ENCODE peak calls at places on chromosomes 4 and X, in four cellular contexts. P is A549, S is pancreas, M is MM.1S. N is an unnamed sample.

GRCh38 chr4:152045781-152046571 is 285.2 kb upstream of the GATB start:
- DNase-seq in S (peak), P (peak), M (no peak), N (no peak)

GRCh38 chr4:165563851-165564250 is 185.0 kb downstream of the CPE start:
- DNase-seq in M (no peak), P (no peak), S (no peak), N (no peak)

GRCh38 chr4:21543514-21543913 is 405.1 kb downstream of the KCNIP4 start:
- DNase-seq in P (no peak), M (no peak), S (no peak), N (no peak)

GRCh38 chrX:109793191-109793590 is 60.1 kb upstream of the ACSL4 start:
- DNase-seq in P (no peak), M (no peak), S (no peak), N (no peak)

GRCh38 chr4:66169341-66169740 is 499.1 kb upstream of the EPHA5 start:
- DNase-seq in M (no peak), P (no peak), S (no peak), N (no peak)

GRCh38 chr4:72063726-72064125 is 31.9 kb downstream of the NPFFR2 start:
- DNase-seq in M (no peak), S (no peak), P (no peak), N (no peak)

GRCh38 chrX:16552546-16552945 is 97.4 kb upstream of the S100G start:
- DNase-seq in M (no peak), P (no peak), S (no peak), N (no peak)

GRCh38 chr4:24535399-24535798 is 49.0 kb downstream of the DHX15 start:
- DNase-seq in S (no peak), M (no peak), P (no peak), N (no peak)

GRCh38 chrX:68834371-68835103 is 5.7 kb downstream of the EFNB1 start:
- DNase-seq in S (no peak), M (no peak), P (no peak), N (peak)

GRCh38 chr4:28686618-28687017 is 1826.0 kb downstream of the STIM2 start:
- DNase-seq in P (peak), S (peak), M (peak), N (no peak)
- TF ChIP-seq CTCF in P (peak), S (peak), M (peak), N (no peak)

DNA sequence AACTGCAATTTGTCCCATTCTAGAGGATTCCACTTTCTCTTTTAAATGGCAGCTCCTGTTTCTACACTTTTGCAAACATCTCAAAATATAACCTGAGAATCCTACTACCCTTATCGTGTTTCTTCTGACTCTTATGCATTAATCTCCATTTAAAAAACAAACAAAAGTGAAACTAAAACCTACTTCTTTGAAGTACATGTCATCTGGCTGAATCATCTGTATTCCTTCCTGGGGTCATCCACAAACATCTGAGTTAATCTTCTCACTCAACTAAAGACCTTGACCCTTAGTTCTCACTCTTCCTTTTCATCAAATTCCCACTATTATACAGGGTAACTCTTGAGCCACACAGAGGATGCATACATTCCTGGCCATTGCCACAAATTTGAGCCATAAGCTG is 584.8 kb downstream of the PPARGC1A start:
- DNase-seq in M (peak), P (no peak), S (no peak), N (no peak)
- H3K27ac ChIP-seq in M (no peak), P (no peak), S (no peak), N (no peak)

GRCh38 chr4:80069837-80070788 is 2.9 kb downstream of the ANTXR2 start:
- DNase-seq in S (no peak), M (no peak), P (no peak), N (no peak)
- H3K4me3 ChIP-seq in S (no peak), M (no peak), P (no peak), N (no peak)

DNA sequence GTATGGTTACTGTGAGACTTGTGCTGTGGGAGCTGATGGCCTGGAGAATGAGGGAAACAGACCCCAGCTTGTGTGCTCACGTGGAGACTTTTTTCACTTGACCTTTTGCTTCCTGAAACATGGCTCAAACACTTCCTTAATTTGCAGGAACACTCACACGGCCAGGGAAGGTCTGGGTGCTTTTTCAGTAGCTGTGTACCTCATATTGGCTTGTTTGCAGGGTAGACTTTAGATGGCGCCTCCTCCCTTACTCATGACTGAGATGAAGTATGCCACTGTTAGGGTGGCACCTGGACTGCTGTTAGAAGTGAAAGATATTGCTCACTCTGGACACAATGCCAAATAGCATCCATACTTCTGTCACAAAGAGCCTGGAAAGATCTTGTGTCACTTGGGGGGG is 75.7 kb upstream of the WDR1 start:
- DNase-seq in M (no peak), P (no peak), S (no peak), N (no peak)
- TF ChIP-seq CTCF in M (no peak), P (no peak), S (no peak), N (no peak)

GRCh38 chr4:141215030-141215429 is 5.7 kb upstream of the ZNF330 start:
- DNase-seq in M (no peak), P (no peak), S (no peak), N (no peak)
- H3K27ac ChIP-seq in M (no peak), P (no peak), S (no peak), N (no peak)

DNA sequence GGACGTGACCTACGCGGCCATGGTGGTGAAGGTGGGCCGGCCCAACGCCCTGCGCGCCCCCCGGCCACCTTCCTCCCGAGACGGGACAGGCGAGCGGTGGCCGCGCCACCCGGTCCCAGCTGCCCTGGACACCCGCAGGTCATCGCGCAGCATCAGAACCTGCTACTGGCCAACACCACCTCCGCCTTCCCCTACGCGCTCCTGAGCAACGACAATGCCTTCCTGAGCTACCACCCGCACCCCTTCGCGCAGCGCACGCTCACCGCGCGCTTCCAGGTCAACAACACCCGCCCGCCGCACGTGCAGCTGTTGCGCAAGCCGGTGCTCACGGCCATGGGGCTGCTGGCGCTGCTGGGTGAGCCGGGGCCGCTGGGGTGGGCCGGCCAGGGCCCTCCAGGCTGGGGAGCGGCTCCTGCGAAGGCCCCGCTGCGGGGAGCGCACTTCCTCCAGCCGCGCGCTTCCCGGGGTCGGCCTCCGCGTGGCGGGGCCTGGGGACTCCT is 9.0 kb upstream of the SLC26A1 start:
- DNase-seq in S (no peak), M (no peak), P (no peak), N (peak)
- H3K4me3 ChIP-seq in S (no peak), M (no peak), P (no peak), N (no peak)

DNA sequence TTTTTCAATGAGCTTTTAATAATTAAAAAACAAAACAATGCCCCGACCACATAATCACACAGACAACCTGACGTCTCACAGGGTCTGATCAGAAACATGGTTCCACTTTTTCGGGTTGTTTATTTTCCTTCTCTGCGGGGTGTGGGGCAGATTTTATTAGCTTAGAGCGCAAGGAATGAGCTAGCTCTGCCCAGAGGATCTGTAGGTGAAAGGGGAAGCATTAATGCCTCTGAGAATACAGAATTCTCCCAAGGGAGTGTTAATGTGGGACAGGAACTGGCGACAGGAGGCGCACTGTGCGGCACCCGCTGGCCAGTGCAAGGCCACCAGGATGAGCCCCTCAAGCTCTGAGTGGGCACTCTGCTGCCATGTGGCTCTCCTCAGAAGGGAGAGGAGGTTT is 181.5 kb downstream of the TSPAN5 start:
- DNase-seq in S (no peak), P (no peak), M (no peak), N (no peak)
- TF ChIP-seq CTCF in S (no peak), P (no peak), M (no peak), N (no peak)

GRCh38 chrX:119496521-119496829 is 28.2 kb downstream of the SLC25A5 start:
- DNase-seq in S (no peak), P (no peak), M (no peak), N (no peak)
- H3K27ac ChIP-seq in S (no peak), P (peak), M (peak), N (no peak)